ENCODE peak calls at places on chromosomes 4 and X, in five cellular contexts. S, Q, V, J and P are unnamed samples.

GRCh38 chrX:54180403-54180802 is 2.7 kb downstream of the FAM120C start:
- DNase-seq in J (no peak), S (no peak), Q (no peak), V (no peak), P (no peak)

GRCh38 chrX:14864626-14865025 is 8.2 kb downstream of the FANCB start:
- DNase-seq in V (no peak), Q (no peak), S (no peak), J (no peak), P (no peak)

GRCh38 chr4:72283357-72283756 is 251.6 kb downstream of the NPFFR2 start:
- DNase-seq in V (no peak), J (no peak), Q (no peak), S (no peak), P (no peak)

GRCh38 chr4:86099348-86099747 is 260.5 kb downstream of the MAPK10 start:
- DNase-seq in S (no peak), V (no peak), J (no peak), Q (no peak), P (no peak)

GRCh38 chr4:166941629-166942028 is 292.7 kb downstream of the SPOCK3 start:
- DNase-seq in J (no peak), Q (no peak), V (no peak), S (no peak), P (no peak)

GRCh38 chrX:19625612-19626011 is 110.3 kb upstream of the MAP3K15 start:
- DNase-seq in Q (no peak), J (no peak), S (no peak), V (no peak), P (peak; percentile 25)

GRCh38 chr4:54231419-54232150 is 2.5 kb downstream of the PDGFRA start:
- DNase-seq in S (peak; percentile 81), Q (no peak), J (peak; percentile 70), V (peak; percentile 80), P (no peak)

GRCh38 chr4:181877329-181877848 is 365.8 kb upstream of the TENM3 start:
- DNase-seq in V (no peak), J (no peak), S (no peak), Q (no peak), P (no peak)

GRCh38 chr4:53780736-53781400 is 189.6 kb upstream of the LNX1 start:
- DNase-seq in J (no peak), S (no peak), Q (no peak), V (no peak), P (no peak)

GRCh38 chrX:70201732-70202131 is 24.4 kb downstream of the DGAT2L6 start:
- DNase-seq in Q (no peak), V (no peak), J (no peak), S (no peak), P (no peak)

GRCh38 chr4:74284074-74284473 is 24.2 kb upstream of the EPGN start:
- DNase-seq in S (no peak), J (no peak), V (no peak), Q (no peak), P (no peak)

GRCh38 chr4:147371661-147372060 is 109.2 kb upstream of the EDNRA start:
- DNase-seq in Q (no peak), S (no peak), V (no peak), J (no peak), P (no peak)

GRCh38 chr4:53422367-53422766 is 44.9 kb downstream of the FIP1L1 start:
- DNase-seq in Q (no peak), S (no peak), V (no peak), J (no peak), P (no peak)

GRCh38 chr4:61162116-61162515 is 38.0 kb upstream of the ADGRL3 start:
- DNase-seq in J (no peak), V (no peak), Q (no peak), S (no peak), P (no peak)

GRCh38 chr4:82886145-82886942 is 4.6 kb downstream of the SEC31A start:
- DNase-seq in Q (no peak), J (no peak), S (no peak), V (no peak), P (no peak)

GRCh38 chr4:187883836-187884235 is 111.7 kb upstream of the ZFP42 start:
- DNase-seq in V (no peak), J (no peak), Q (no peak), S (no peak), P (no peak)

GRCh38 chrX:112066813-112067212 is 15.8 kb downstream of the TRPC5 start:
- DNase-seq in S (no peak), J (no peak), Q (no peak), V (no peak), P (no peak)

GRCh38 chrX:45771560-45772340 is 571.1 kb upstream of the DIPK2B start:
- DNase-seq in Q (peak; percentile 47), V (no peak), S (no peak), J (peak; percentile 12), P (peak; percentile 56)

GRCh38 chr4:12242354-12242753 is 813.7 kb upstream of the HS3ST1 start:
- DNase-seq in Q (no peak), S (no peak), V (no peak), J (no peak), P (no peak)

GRCh38 chrX:110795645-110796510 is at the start of gene CHRDL1:
- DNase-seq in Q (no peak), V (peak; percentile 88), S (peak; percentile 59), J (peak; percentile 11), P (peak; percentile 18)

GRCh38 chr4:109816082-109816442 is 500 bp downstream of the GAR1 start:
- DNase-seq in V (no peak), S (peak; percentile 41), J (no peak), Q (peak; percentile 26), P (peak; percentile 26)

GRCh38 chrX:46574941-46575381 is 1.4 kb downstream of the CHST7 start:
- DNase-seq in V (no peak), S (peak; percentile 54), J (no peak), Q (peak; percentile 31), P (no peak)

GRCh38 chrX:18194688-18195087 is 26.0 kb downstream of the BEND2 start:
- DNase-seq in S (no peak), J (no peak), Q (no peak), V (no peak), P (no peak)

GRCh38 chrX:46326161-46326560 is 219.1 kb downstream of the ZNF674 start:
- DNase-seq in Q (no peak), V (no peak), S (no peak), J (no peak), P (no peak)

GRCh38 chr4:42768125-42768748 is 111.3 kb upstream of the ATP8A1 start:
- DNase-seq in Q (no peak), J (no peak), S (no peak), V (no peak), P (peak; percentile 12)

GRCh38 chr4:3847211-3847940 is 81.2 kb downstream of the ADRA2C start:
- DNase-seq in S (no peak), Q (no peak), V (no peak), J (no peak), P (no peak)

GRCh38 chr4:3850128-3850527 is 83.9 kb downstream of the ADRA2C start:
- DNase-seq in V (no peak), S (no peak), Q (no peak), J (no peak), P (no peak)

GRCh38 chr4:3845744-3846429 is 79.7 kb downstream of the ADRA2C start:
- DNase-seq in V (no peak), Q (no peak), J (no peak), S (no peak), P (no peak)

GRCh38 chr4:3849140-3849539 is 83.0 kb downstream of the ADRA2C start:
- DNase-seq in J (no peak), Q (no peak), S (no peak), V (no peak), P (no peak)

GRCh38 chr4:3848323-3848722 is 82.1 kb downstream of the ADRA2C start:
- DNase-seq in S (no peak), Q (no peak), V (no peak), J (no peak), P (no peak)
- H3K9me3 ChIP-seq in S (no peaks in the 10 kb centered on the region), Q (peaks cover 16% of the 10 kb centered on the region), V (peaks cover 7% of the 10 kb centered on the region), J (no peaks in the 10 kb centered on the region), P (no peaks in the 10 kb centered on the region)

GRCh38 chrX:10519278-10519677 is 101.1 kb downstream of the MID1 start:
- DNase-seq in V (no peak), S (no peak), J (no peak), Q (no peak), P (no peak)
- H3K9me3 ChIP-seq in V (no peaks in the 10 kb centered on the region), S (no peaks in the 10 kb centered on the region), J (no peaks in the 10 kb centered on the region), Q (no peaks in the 10 kb centered on the region), P (no peaks in the 10 kb centered on the region)

GRCh38 chr4:94413085-94413685 is 38.6 kb upstream of the PDLIM5 start:
- DNase-seq in S (no peak), V (no peak), J (no peak), Q (no peak), P (no peak)

GRCh38 chr4:94415448-94415847 is 36.3 kb upstream of the PDLIM5 start:
- DNase-seq in Q (no peak), V (no peak), S (no peak), J (no peak), P (no peak)

GRCh38 chr4:94416335-94416734 is 35.4 kb upstream of the PDLIM5 start:
- DNase-seq in V (no peak), Q (no peak), S (no peak), J (no peak), P (no peak)

GRCh38 chr4:94416981-94417380 is 34.8 kb upstream of the PDLIM5 start:
- DNase-seq in S (no peak), Q (no peak), J (no peak), V (no peak), P (no peak)

DNA sequence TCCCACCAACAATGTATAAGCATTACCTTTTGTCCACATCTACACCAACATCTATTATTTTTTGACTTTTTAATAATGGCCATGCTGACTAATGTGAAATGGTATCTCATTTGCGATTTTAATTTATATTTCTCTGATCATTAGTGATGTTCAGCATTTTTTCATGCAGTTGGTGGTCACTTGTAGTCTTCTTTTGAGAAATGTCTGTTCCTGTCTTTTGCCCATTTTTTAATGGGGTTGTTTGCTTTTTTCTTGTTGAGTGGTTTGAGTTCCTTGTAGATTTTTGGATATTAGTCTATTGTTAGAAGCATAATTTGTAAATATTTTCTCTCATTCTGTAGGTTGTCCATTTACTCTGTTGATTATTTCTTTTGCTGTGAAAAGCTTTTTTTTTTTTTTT is 36.8 kb upstream of the PDLIM5 start:
- DNase-seq in Q (no peak), S (no peak), J (no peak), V (no peak), P (no peak)
- H3K9me3 ChIP-seq in Q (no peaks in the 10 kb centered on the region), S (no peaks in the 10 kb centered on the region), J (no peaks in the 10 kb centered on the region), V (no peaks in the 10 kb centered on the region), P (no peaks in the 10 kb centered on the region)

GRCh38 chrX:154452823-154453222 is 5.3 kb upstream of the PLXNA3 start:
- DNase-seq in V (no peak), J (no peak), Q (no peak), S (no peak), P (no peak)

GRCh38 chrX:154450312-154450711 is 6.4 kb downstream of the FAM50A start:
- DNase-seq in J (no peak), S (no peak), Q (no peak), V (no peak), P (no peak)

GRCh38 chrX:154446430-154446829 is 2.5 kb downstream of the FAM50A start:
- DNase-seq in Q (no peak), J (no peak), S (no peak), V (no peak), P (no peak)

GRCh38 chrX:154448484-154448883 is 4.5 kb downstream of the FAM50A start:
- DNase-seq in V (no peak), J (no peak), S (no peak), Q (no peak), P (no peak)

DNA sequence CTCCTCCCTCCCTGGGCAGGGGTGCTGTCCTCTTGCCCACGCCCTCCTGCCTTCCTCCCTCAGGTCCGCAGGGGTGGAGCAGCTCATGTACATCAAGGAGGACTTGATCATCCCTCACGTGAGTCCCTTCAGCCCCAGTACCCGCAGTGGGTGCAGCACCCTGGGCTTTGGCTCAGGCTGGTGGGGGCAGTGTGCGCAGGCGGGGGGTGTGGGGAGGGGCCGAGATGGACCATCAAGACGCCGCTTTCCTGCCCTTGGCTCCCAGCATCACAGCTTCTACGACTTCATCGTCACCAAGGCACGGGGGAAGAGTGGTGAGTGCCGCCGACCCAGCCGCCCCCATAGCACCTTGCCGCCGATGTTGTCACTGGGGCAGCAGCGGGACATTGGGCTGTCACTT is 5.7 kb downstream of the FAM50A start:
- DNase-seq in J (no peak), Q (no peak), S (no peak), V (no peak), P (no peak)
- H3K9me3 ChIP-seq in J (no peaks in the 10 kb centered on the region), Q (no peaks in the 10 kb centered on the region), S (no peaks in the 10 kb centered on the region), V (no peaks in the 10 kb centered on the region), P (no peaks in the 10 kb centered on the region)